ENCODE peak calls at places on chromosomes 6 and 20, in ten cellular contexts. X, R, D, J, E, F, H, S, U and K are unnamed samples.

GRCh38 chr6:31620586-31621319 is at the start of gene PRRC2A:
- DNase-seq in X (no peak), R (peak), D (peak), J (peak), E (peak), F (peak), H (no peak), S (peak), U (peak), K (peak)

GRCh38 chr20:3162080-3162611 is 2.5 kb upstream of the FASTKD5 start:
- DNase-seq in X (no peak), R (peak), D (no peak), J (no peak), E (no peak), F (no peak), H (no peak), S (no peak), U (no peak), K (no peak)

GRCh38 chr6:55445648-55446204 is 118.5 kb downstream of the GFRAL start:
- DNase-seq in X (no peak), R (peak), D (peak), J (peak), E (peak), F (peak), H (no peak), S (peak), U (no peak), K (no peak)

GRCh38 chr6:64948261-64948660 is 758.8 kb downstream of the EYS start:
- DNase-seq in X (no peak), R (no peak), D (no peak), J (no peak), E (no peak), F (no peak), H (no peak), S (no peak), U (no peak), K (no peak)

GRCh38 chr6:90610671-90611542 is 24.0 kb upstream of the MAP3K7 start:
- DNase-seq in X (no peak), R (peak), D (peak), J (no peak), E (peak), F (peak), H (no peak), S (no peak), U (no peak), K (no peak)

GRCh38 chr20:1928782-1929181 is 33.6 kb downstream of the SIRPA start:
- DNase-seq in X (no peak), R (no peak), D (no peak), J (no peak), E (no peak), F (no peak), H (no peak), S (no peak), U (no peak), K (no peak)

GRCh38 chr6:4359108-4359710 is 223.8 kb upstream of the ECI2 start:
- DNase-seq in X (no peak), R (no peak), D (no peak), J (no peak), E (no peak), F (no peak), H (no peak), S (no peak), U (no peak), K (no peak)

GRCh38 chr6:144566868-144567615 is 281.9 kb downstream of the UTRN start:
- DNase-seq in X (no peak), R (no peak), D (no peak), J (no peak), E (no peak), F (no peak), H (no peak), S (no peak), U (no peak), K (no peak)

GRCh38 chr20:24708411-24709295 is 239.2 kb downstream of the SYNDIG1 start:
- DNase-seq in X (no peak), R (no peak), D (no peak), J (no peak), E (no peak), F (no peak), H (no peak), S (no peak), U (no peak), K (no peak)

GRCh38 chr6:158328446-158328845 is 16.2 kb downstream of the TULP4 start:
- DNase-seq in X (no peak), R (no peak), D (no peak), J (no peak), E (no peak), F (no peak), H (no peak), S (no peak), U (no peak), K (no peak)

GRCh38 chr6:152636675-152637421 is at the start of gene SYNE1:
- DNase-seq in X (no peak), R (peak), D (peak), J (no peak), E (peak), F (peak), H (no peak), S (no peak), U (no peak), K (no peak)